ENCODE peak calls at places on chromosome X, in seven cellular contexts. V, U, J, M, X, N and Z are unnamed samples. For H3K36me3 and H3K4me1, the result is how much of the 10 kb centered on the place peaks cover.

GRCh38 chrX:78104447-78105176 is 564 bp downstream of the PGK1 start:
- DNase-seq in J (peak), M (peak), V (peak), N (peak), X (peak), U (peak), Z (peak)

GRCh38 chrX:17964871-17965270 is 103.8 kb upstream of the RAI2 start:
- DNase-seq in U (no peak), X (no peak), M (no peak), N (no peak), J (no peak), V (no peak), Z (no peak)

GRCh38 chrX:47643926-47644325 is 6.4 kb downstream of the ELK1 start:
- DNase-seq in U (no peak), X (no peak), M (no peak), J (no peak), V (peak), N (no peak), Z (no peak)

GRCh38 chrX:11499076-11500044 is 166.4 kb downstream of the ARHGAP6 start:
- DNase-seq in M (no peak), J (no peak), N (no peak), X (no peak), U (no peak), V (peak), Z (no peak)

GRCh38 chrX:153380691-153381090 is 20.5 kb downstream of the PNMA6E start:
- DNase-seq in J (no peak), X (no peak), U (no peak), N (no peak), V (peak), M (no peak), Z (no peak)

GRCh38 chrX:7574325-7574724 is 268.6 kb upstream of the VCX start:
- DNase-seq in X (no peak), N (no peak), M (no peak), J (peak), V (peak), U (no peak), Z (peak)

GRCh38 chrX:16868920-16869319 is 1.2 kb downstream of the RBBP7 start:
- DNase-seq in U (no peak), J (no peak), V (peak), X (no peak), N (no peak), M (no peak), Z (no peak)

GRCh38 chrX:13652256-13653021 is 502 bp upstream of the TCEANC start:
- DNase-seq in J (no peak), X (no peak), M (no peak), N (no peak), U (no peak), V (peak), Z (no peak)

GRCh38 chrX:50117477-50117876 is 83.3 kb downstream of the AKAP4 start:
- DNase-seq in V (no peak), J (no peak), U (no peak), X (no peak), N (no peak), M (no peak), Z (no peak)

GRCh38 chrX:154351183-154352011 is 23.0 kb downstream of the FLNA start:
- DNase-seq in N (no peak), X (no peak), M (no peak), V (no peak), U (peak), J (no peak), Z (no peak)

GRCh38 chrX:9668537-9668936 is 97.1 kb downstream of the GPR143 start:
- DNase-seq in V (no peak), M (no peak), J (no peak), U (no peak), N (no peak), X (no peak), Z (no peak)

GRCh38 chrX:153875391-153876111 is 10.4 kb downstream of the L1CAM start:
- DNase-seq in J (peak), V (peak), N (peak), M (peak), U (peak), X (peak), Z (peak)

GRCh38 chrX:99397879-99398278 is 1012.2 kb downstream of the PCDH19 start:
- DNase-seq in N (no peak), J (no peak), X (no peak), U (no peak), M (no peak), V (no peak), Z (no peak)

GRCh38 chrX:122703762-122704161 is 480.3 kb upstream of the GRIA3 start:
- DNase-seq in X (no peak), V (peak), J (peak), M (no peak), U (no peak), N (no peak), Z (no peak)

GRCh38 chrX:47746446-47746845 is 87.5 kb upstream of the UXT start:
- DNase-seq in N (no peak), M (no peak), V (no peak), U (no peak), X (no peak), J (no peak), Z (no peak)

GRCh38 chrX:96407501-96407900 is 277.1 kb upstream of the DIAPH2 start:
- DNase-seq in X (no peak), J (no peak), V (peak), M (no peak), U (no peak), N (no peak), Z (no peak)

GRCh38 chrX:73126240-73126639 is 46.9 kb upstream of the PABPC1L2A start:
- DNase-seq in J (no peak), N (no peak), V (no peak), U (no peak), M (no peak), X (no peak), Z (no peak)

GRCh38 chrX:41300758-41301437 is 33.1 kb upstream of the DDX3X start:
- DNase-seq in U (no peak), X (no peak), J (no peak), V (peak), N (no peak), M (no peak), Z (no peak)

GRCh38 chrX:40098264-40099045 is 697 bp upstream of the BCOR start:
- DNase-seq in N (peak), X (no peak), V (peak), M (peak), U (no peak), J (peak), Z (peak)

GRCh38 chrX:37314526-37314925 is 34.6 kb upstream of the PRRG1 start:
- DNase-seq in J (no peak), N (no peak), X (no peak), M (no peak), V (peak), U (no peak), Z (no peak)

GRCh38 chrX:74593593-74593992 is 20.8 kb downstream of the RLIM start:
- DNase-seq in N (no peak), X (no peak), U (no peak), J (no peak), M (no peak), V (peak), Z (no peak)

GRCh38 chrX:8005678-8006347 is 78.6 kb upstream of the PNPLA4 start:
- DNase-seq in X (no peak), V (no peak), M (no peak), J (no peak), N (no peak), U (no peak), Z (no peak)

GRCh38 chrX:85037114-85037513 is 33.4 kb downstream of the APOOL start:
- DNase-seq in U (no peak), V (no peak), X (no peak), N (no peak), J (no peak), M (no peak), Z (no peak)

GRCh38 chrX:133840415-133840814 is 145.0 kb downstream of the GPC3 start:
- DNase-seq in J (no peak), M (no peak), N (no peak), U (no peak), X (no peak), V (no peak), Z (no peak)

GRCh38 chrX:118974908-118975671 is 672 bp downstream of the LONRF3 start:
- DNase-seq in U (peak), M (peak), V (peak), J (peak), X (peak), N (peak), Z (peak)

GRCh38 chrX:71178908-71179307 is 34.3 kb downstream of the NLGN3 start:
- DNase-seq in N (peak), X (peak), J (peak), V (peak), M (peak), U (no peak), Z (peak)

GRCh38 chrX:30308263-30309138 is 689 bp downstream of the NR0B1 start:
- DNase-seq in V (peak), N (no peak), J (peak), M (no peak), X (no peak), U (peak), Z (peak)

GRCh38 chrX:101347859-101348451 is 587 bp downstream of the TIMM8A start:
- DNase-seq in V (peak), M (no peak), U (no peak), X (no peak), J (no peak), N (no peak), Z (no peak)

GRCh38 chrX:124282580-124282979 is 49.9 kb upstream of the TEX13D start:
- DNase-seq in N (no peak), M (no peak), X (no peak), U (no peak), V (no peak), J (no peak), Z (no peak)

GRCh38 chrX:39251995-39252394 is 450.7 kb downstream of the MID1IP1 start:
- DNase-seq in M (no peak), J (no peak), U (no peak), X (no peak), V (no peak), N (no peak), Z (no peak)

GRCh38 chrX:132958086-132958703 is at the start of gene HS6ST2:
- DNase-seq in N (no peak), M (no peak), V (no peak), X (no peak), U (no peak), J (peak), Z (peak)

GRCh38 chrX:16822723-16823122 is 36.5 kb downstream of the TXLNG start:
- DNase-seq in X (no peak), V (peak), J (no peak), M (no peak), N (no peak), U (no peak), Z (no peak)

GRCh38 chrX:115582035-115582870 is 21.3 kb downstream of the PLS3 start:
- DNase-seq in M (no peak), V (peak), J (no peak), U (no peak), X (no peak), N (no peak), Z (no peak)

GRCh38 chrX:63506320-63506719 is 155.2 kb upstream of the SPIN4 start:
- DNase-seq in U (no peak), N (no peak), M (peak), X (no peak), J (peak), V (peak), Z (no peak)

GRCh38 chrX:152038798-152039197 is 64.3 kb upstream of the GABRE start:
- DNase-seq in V (no peak), M (no peak), J (no peak), X (no peak), U (no peak), N (no peak), Z (no peak)

DNA sequence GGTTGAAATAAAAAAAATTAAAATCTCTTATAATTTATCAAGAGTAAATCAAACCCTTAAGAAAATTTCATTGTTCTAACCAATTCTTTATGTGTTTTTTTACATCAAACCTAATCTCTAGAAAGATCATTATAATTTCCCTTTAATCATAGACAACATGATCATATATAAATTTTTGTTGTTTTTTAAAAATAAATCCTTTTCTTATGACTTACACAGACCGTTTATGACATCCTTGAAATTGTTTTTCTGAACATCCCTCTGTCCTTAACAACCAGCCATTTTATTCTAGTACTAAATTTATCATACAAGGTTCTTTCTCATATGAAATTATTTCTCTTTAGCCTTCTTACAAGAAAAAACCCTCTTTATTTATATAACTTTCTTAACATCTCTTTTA is 62.7 kb upstream of the GABRE start:
- DNase-seq in V (no peak), J (peak), U (no peak), M (no peak), X (no peak), N (no peak), Z (no peak)
- H3K36me3 ChIP-seq in V (under half), J (under half), U (under half), M (under half), X (under half), N (under half), Z (under half)

GRCh38 chrX:107673933-107674479 is 45.7 kb downstream of the PRPS1 start:
- DNase-seq in V (peak), U (peak), J (peak), N (peak), X (peak), M (peak), Z (peak)

GRCh38 chrX:107675365-107675654 is 47.0 kb downstream of the PRPS1 start:
- DNase-seq in X (no peak), N (no peak), V (no peak), U (no peak), M (no peak), J (no peak), Z (no peak)

GRCh38 chrX:107675823-107676555 is 47.7 kb downstream of the PRPS1 start:
- DNase-seq in U (no peak), M (peak), V (peak), J (no peak), N (no peak), X (peak), Z (peak)

GRCh38 chrX:107673401-107673800 is 45.1 kb downstream of the PRPS1 start:
- DNase-seq in U (no peak), V (peak), N (no peak), J (no peak), X (no peak), M (no peak), Z (no peak)

GRCh38 chrX:107674480-107675364 is 46.4 kb downstream of the PRPS1 start:
- DNase-seq in U (no peak), M (no peak), V (peak), N (peak), X (peak), J (no peak), Z (peak)
- H3K4me1 ChIP-seq in U (under half), M (half or more), V (under half), N (half or more), X (under half), J (under half), Z (under half)

DNA sequence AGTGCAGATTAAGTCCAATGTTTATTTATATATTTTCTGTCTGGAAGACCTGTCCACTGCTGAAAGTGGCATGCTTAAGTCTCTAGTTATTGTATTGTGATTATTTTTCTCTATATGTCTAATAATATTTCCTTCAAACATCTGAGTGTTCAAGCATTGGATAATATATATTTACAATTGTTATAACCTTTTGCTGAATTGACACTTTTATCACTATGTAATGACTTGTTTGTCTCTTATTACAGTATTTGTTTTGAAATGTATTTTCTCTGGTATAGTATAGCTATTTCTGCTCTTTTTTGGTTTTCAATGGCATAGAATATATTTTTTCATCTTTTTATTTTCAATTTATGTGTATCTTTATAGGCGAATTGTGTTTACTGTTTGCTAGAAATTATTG is 59.7 kb downstream of the EDA2R start:
- DNase-seq in X (no peak), N (no peak), U (no peak), V (no peak), J (no peak), M (no peak), Z (no peak)
- H3K36me3 ChIP-seq in X (under half), N (under half), U (under half), V (under half), J (under half), M (under half), Z (under half)

DNA sequence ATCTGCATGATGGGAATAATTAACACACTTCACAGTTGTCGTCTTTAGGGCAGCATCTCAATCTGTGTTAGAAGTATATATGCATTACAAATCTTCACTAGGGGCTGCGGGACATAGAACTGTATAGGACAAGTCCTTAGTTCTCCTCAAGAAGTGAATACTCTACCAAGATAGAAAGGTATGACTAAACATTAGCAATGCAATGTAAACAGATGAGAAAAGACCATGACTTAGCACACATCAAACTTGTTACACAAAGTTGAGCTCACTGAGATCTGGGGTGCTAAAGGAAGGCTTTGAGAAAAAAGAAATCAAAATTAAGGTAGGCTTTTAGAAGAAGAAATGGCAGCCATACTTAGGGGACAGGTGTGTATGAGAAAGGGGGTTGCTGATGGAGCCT is 182.1 kb upstream of the MAP3K15 start:
- DNase-seq in M (no peak), U (no peak), J (no peak), X (no peak), N (no peak), V (peak), Z (no peak)
- H3K4me1 ChIP-seq in M (under half), U (under half), J (under half), X (under half), N (under half), V (under half), Z (under half)

DNA sequence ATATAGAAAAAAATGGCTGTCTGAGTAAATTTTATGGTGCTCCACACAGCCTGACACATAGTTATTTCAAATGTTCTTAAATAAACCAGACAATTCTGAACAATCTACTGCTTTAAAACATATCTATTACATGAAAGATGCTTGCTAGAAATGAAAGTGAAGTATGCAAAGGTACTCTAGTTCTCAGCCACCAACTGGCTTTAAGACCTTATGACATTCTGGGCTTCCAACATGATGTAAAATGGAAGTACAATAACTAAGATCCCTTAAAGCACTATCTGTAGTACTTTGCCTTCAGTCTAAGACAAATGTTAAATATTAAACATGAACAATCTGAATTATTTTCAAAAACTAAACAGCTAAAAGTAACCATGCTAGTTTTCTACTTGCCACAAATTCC is 17.3 kb downstream of the HUWE1 start:
- DNase-seq in N (no peak), U (no peak), X (no peak), V (no peak), M (no peak), J (no peak), Z (no peak)
- H3K36me3 ChIP-seq in N (under half), U (under half), X (under half), V (under half), M (under half), J (under half), Z (half or more)

GRCh38 chrX:2692221-2693122 is 1.4 kb downstream of the CD99 start:
- DNase-seq in U (no peak), M (no peak), N (no peak), X (no peak), V (peak), J (peak), Z (peak)

GRCh38 chrX:2693123-2693438 is 2.0 kb downstream of the CD99 start:
- DNase-seq in V (peak), J (no peak), X (no peak), N (no peak), U (no peak), M (peak), Z (no peak)

GRCh38 chrX:2693526-2694002 is 2.5 kb downstream of the CD99 start:
- DNase-seq in M (no peak), J (no peak), U (no peak), N (no peak), V (peak), X (no peak), Z (no peak)

GRCh38 chrX:2696698-2697215 is 5.7 kb downstream of the CD99 start:
- DNase-seq in M (peak), V (peak), U (no peak), J (no peak), N (no peak), X (no peak), Z (no peak)

DNA sequence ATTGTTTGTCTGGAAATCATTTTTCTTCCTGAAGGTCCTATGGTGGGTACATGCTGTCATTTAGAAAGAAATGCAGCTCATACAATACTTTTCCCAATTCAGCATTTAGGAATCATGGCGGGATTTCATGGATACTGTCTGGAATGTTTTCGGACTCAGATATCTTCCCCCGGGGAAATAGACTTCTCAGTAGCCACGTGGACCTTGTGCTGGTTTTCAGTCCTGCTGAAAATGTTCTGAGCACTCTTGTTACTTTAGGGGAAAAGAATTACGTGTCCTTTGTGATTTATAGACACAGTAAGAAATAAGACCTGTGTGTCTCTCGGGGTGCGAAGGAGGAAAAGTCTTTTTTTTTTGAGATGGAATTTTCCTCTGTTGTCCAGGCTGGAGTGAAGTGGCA is 3.8 kb downstream of the CD99 start:
- DNase-seq in V (peak), J (no peak), N (no peak), X (no peak), M (no peak), U (no peak), Z (no peak)
- H3K4me1 ChIP-seq in V (under half), J (under half), N (half or more), X (half or more), M (half or more), U (under half), Z (under half)

DNA sequence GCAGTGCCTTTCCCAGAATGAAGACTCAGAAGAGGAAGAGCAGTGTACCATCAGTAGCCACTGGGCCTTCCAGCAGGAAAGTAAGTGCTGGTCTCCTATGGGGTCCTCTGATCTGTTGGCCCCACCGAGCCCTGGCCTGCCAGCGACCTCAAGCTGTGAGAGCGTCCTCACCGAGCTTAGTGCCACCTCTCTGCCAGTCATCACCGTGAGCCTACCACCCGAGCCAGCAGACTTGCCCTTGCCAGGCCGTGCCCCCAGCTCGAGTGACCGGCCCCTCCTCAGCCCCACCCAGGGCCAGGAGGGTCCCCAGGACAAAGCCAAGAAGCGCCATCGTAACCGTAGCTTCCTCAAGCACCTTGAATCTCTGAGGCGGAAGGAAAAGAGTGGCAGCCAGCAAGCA is 69.7 kb downstream of the STARD8 start:
- DNase-seq in U (no peak), J (no peak), M (no peak), X (no peak), V (no peak), N (no peak), Z (no peak)
- H3K36me3 ChIP-seq in U (half or more), J (under half), M (under half), X (under half), V (under half), N (under half), Z (under half)